ENCODE peak calls at places on chromosomes 13 and 19, in four cellular contexts. B is spleen, W is astrocyte of the spinal cord, N is hepatocyte. L is an unnamed sample.

GRCh38 chr19:3698386-3698950 is 1.8 kb downstream of the PIP5K1C start:
- DNase-seq in W (no peak), N (no peak), B (no peak), L (peak; percentile 47)

GRCh38 chr19:860481-861098 is 1.1 kb downstream of the CFD start:
- DNase-seq in N (peak; percentile 93), B (peak; percentile 90), W (peak; percentile 37), L (peak; percentile 88)

GRCh38 chr19:49014123-49014869 is 2.6 kb downstream of the LHB start:
- DNase-seq in B (no peak), W (no peak), N (no peak), L (no peak)

GRCh38 chr13:111184685-111185401 is 69.7 kb downstream of the ARHGEF7 start:
- DNase-seq in B (peak; percentile 92), W (no peak), N (no peak), L (no peak)

GRCh38 chr19:42081584-42082258 is 5.8 kb downstream of the ZNF574 start:
- DNase-seq in B (no peak), N (peak; percentile 58), W (peak; percentile 54), L (peak; percentile 45)

GRCh38 chr19:31314849-31315620 is 34.2 kb downstream of the TSHZ3 start:
- DNase-seq in N (no peak), B (no peak), W (no peak), L (no peak)

GRCh38 chr19:776549-776948 is 20.7 kb upstream of the PTBP1 start:
- DNase-seq in W (no peak), N (no peak), B (no peak), L (no peak)

GRCh38 chr19:5800361-5801270 is 4.3 kb upstream of the NRTN start:
- DNase-seq in B (no peak), N (peak; percentile 5), W (no peak), L (no peak)

GRCh38 chr13:94329277-94329676 is 150.2 kb downstream of the DCT start:
- DNase-seq in N (no peak), B (no peak), W (peak; percentile 91), L (peak; percentile 74)

GRCh38 chr13:44710576-44710975 is 134.4 kb upstream of the TSC22D1 start:
- DNase-seq in W (peak; percentile 96), B (no peak), N (no peak), L (peak; percentile 67)

GRCh38 chr19:7873304-7874079 is 698 bp downstream of the PRR36 start:
- DNase-seq in B (no peak), N (peak; percentile 25), W (no peak), L (no peak)

GRCh38 chr19:7872306-7873204 is 1.6 kb downstream of the PRR36 start:
- DNase-seq in N (peak; percentile 3), B (no peak), W (no peak), L (no peak)

GRCh38 chr19:7874857-7875393 is 735 bp upstream of the PRR36 start:
- DNase-seq in B (no peak), W (no peak), N (no peak), L (no peak)

GRCh38 chr19:7871530-7872305 is 2.5 kb downstream of the PRR36 start:
- DNase-seq in W (peak; percentile 92), B (peak; percentile 87), N (peak; percentile 91), L (peak; percentile 89)

DNA sequence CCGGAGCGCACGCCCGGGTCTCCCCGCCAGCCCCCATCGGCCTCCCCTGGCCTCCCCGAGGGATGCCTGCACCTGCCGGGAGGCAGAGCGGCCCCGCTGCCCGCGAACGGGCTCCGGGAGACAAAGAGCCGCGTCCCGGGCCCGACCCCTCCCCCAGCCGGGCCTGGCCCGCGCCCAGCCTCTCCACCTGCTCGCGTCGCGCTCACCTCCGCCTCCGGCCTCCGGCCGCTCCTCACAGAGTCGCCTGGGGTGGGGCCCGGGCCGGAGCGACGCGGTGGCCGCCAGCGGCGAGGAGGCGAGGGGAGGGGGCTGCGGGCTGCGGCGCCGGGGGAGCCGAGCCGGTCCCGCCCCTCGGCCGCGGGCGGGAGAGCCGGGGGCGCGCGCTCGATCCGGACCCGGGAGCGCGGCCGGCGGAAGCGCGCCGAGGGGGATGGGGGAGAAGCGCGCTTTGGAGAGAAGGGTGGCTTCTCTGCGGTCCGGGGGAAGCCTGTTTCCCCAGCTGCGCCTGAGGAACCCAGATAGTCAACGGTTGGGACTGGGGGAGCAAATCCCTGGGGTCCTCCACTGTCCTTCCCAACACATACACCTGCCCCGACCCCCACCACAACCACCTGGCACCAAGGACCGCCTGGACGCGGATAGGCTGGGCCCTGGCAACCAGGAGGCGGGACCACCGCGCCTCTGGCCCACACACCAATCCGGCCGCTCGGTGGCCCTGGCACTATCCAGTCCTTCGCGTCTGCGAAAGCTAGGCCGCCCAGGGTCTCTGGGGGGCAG is at the start of gene PRR36:
- DNase-seq in W (no peak), N (peak; percentile 76), B (no peak), L (no peak)
- TF ChIP-seq CTCF in W (no peak), N (no peak), B (no peak), L (no peak)

GRCh38 chr19:35555301-35556005 is 8.0 kb downstream of the ATP4A start:
- DNase-seq in N (no peak), W (peak; percentile 16), B (peak; percentile 56), L (peak; percentile 27)
- TF ChIP-seq CTCF in N (no peak), W (peak; percentile 36), B (no peak), L (peak; percentile 15)

DNA sequence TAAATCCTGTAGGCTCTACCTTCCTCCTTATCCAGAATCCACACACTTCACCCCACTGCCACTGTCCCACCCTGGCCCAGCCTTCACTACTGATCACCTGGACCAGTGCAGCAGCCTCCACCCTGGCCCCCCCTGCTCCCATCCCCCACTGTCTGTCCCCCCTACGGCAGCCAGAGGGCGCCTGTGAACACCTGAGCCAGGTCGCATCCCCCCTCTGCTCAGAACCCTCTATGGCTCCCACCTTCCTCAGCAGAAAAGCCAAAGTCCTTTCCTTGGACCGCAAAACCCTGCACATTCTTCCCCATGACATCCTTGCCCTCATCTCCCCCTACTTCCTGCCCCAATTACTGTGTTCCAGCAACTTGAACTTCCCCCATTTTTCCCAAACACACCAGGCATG is 20.6 kb downstream of the ELAVL3 start:
- DNase-seq in B (no peak), N (no peak), W (no peak), L (no peak)
- TF ChIP-seq CTCF in B (no peak), N (peak; percentile 21), W (no peak), L (peak; percentile 23)

DNA sequence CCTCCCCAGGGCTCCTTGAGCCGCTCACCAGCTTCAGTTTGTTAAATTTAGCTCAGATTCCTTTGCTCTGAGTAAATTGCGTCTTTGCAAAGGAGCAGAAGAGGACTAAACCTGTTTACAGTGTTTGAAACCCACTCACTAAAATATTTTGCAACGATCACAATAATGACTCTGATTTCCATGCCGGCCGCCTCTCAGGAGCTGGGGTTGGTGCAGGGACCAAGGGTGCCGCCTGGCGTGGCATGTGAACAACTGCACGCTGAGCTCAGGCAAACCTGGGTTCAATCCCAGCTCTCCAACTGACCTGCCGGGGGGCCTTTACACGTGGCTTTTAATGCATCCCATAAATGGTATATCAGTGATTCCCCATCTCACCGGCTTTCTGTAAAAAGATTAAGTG is 68.7 kb upstream of the CACNA1A start:
- DNase-seq in N (no peak), W (no peak), B (no peak), L (no peak)
- TF ChIP-seq CTCF in N (no peak), W (peak; percentile 29), B (no peak), L (no peak)

L was measured in fibroblast of villous mesenchyme.